ENCODE peak calls at places on chromosomes 16 and 17, in six cellular contexts. Z is right cardiac atrium, A is sigmoid colon, M is suprapubic skin, C is SK-N-SH, O is stomach. X is an unnamed sample.

GRCh38 chr16:69217433-69217832 is 30.5 kb downstream of the SNTB2 start:
- DNase-seq in Z (no peak), C (no peak), M (no peak), A (no peak), O (no peak), X (no peak)

GRCh38 chr17:64005734-64006167 is 7.6 kb downstream of the PRR29 start:
- DNase-seq in M (peak; percentile 56), Z (no peak), O (peak; percentile 64), C (peak; percentile 76), A (peak; percentile 59), X (no peak)

GRCh38 chr17:59277031-59277430 is 54.4 kb upstream of the YPEL2 start:
- DNase-seq in C (no peak), Z (no peak), M (no peak), A (no peak), O (no peak), X (no peak)

GRCh38 chr16:46790599-46791270 is 40.2 kb downstream of the C16orf87 start:
- DNase-seq in Z (no peak), O (no peak), A (no peak), M (no peak), C (no peak), X (no peak)

GRCh38 chr17:68057531-68057952 is 22.0 kb downstream of the KPNA2 start:
- DNase-seq in C (peak; percentile 24), O (peak; percentile 31), A (no peak), Z (no peak), M (no peak), X (no peak)

GRCh38 chr16:78566397-78567073 is 467.1 kb downstream of the WWOX start:
- DNase-seq in M (no peak), C (no peak), A (no peak), O (no peak), Z (no peak), X (no peak)

GRCh38 chr17:49193513-49194296 is 16.7 kb downstream of the GNGT2 start:
- DNase-seq in M (peak; percentile 87), A (peak; percentile 85), C (peak; percentile 56), O (peak; percentile 43), Z (peak; percentile 57), X (peak; percentile 42)

GRCh38 chr17:83192161-83192788 is 112.9 kb downstream of the METRNL start:
- DNase-seq in M (peak; percentile 80), C (no peak), O (no peak), A (peak; percentile 79), Z (peak; percentile 27), X (no peak)

GRCh38 chr17:8997994-8998628 is 23.2 kb upstream of the NTN1 start:
- DNase-seq in M (no peak), C (peak; percentile 62), Z (peak; percentile 55), O (peak; percentile 70), A (no peak), X (peak; percentile 68)

GRCh38 chr17:49548506-49549310 is 27.0 kb upstream of the NXPH3 start:
- DNase-seq in Z (peak; percentile 68), C (peak; percentile 73), A (no peak), M (peak; percentile 40), O (peak; percentile 55), X (no peak)

GRCh38 chr16:11392041-11392581 is 46.9 kb downstream of the RMI2 start:
- DNase-seq in M (no peak), A (peak; percentile 57), O (no peak), Z (no peak), C (peak; percentile 53), X (no peak)

GRCh38 chr17:58403312-58403711 is 14.0 kb downstream of the RNF43 start:
- DNase-seq in A (no peak), Z (no peak), M (no peak), O (no peak), C (no peak), X (no peak)

GRCh38 chr17:37088459-37088858 is 139.7 kb downstream of the AATF start:
- DNase-seq in O (peak; percentile 40), A (no peak), C (no peak), Z (no peak), M (no peak), X (no peak)

GRCh38 chr16:75588716-75589115 is 22.5 kb downstream of the GABARAPL2 start:
- DNase-seq in Z (no peak), O (no peak), C (no peak), M (peak; percentile 25), A (no peak), X (no peak)

GRCh38 chr16:30948956-30949654 is at the start of gene ORAI3:
- DNase-seq in O (peak; percentile 77), A (peak; percentile 91), Z (peak; percentile 83), M (peak; percentile 86), C (peak; percentile 80), X (peak; percentile 75)

GRCh38 chr17:19978803-19979202 is 1.2 kb upstream of the AKAP10 start:
- DNase-seq in O (no peak), M (no peak), A (no peak), C (no peak), Z (no peak), X (no peak)

GRCh38 chr17:79777166-79777843 is 643 bp upstream of the CBX2 start:
- DNase-seq in A (peak; percentile 80), O (peak; percentile 29), Z (peak; percentile 78), M (peak; percentile 79), C (no peak), X (no peak)

GRCh38 chr17:79778504-79779087 is 648 bp downstream of the CBX2 start:
- DNase-seq in Z (peak; percentile 49), A (peak; percentile 66), C (peak; percentile 87), M (no peak), O (no peak), X (no peak)

GRCh38 chr17:79779661-79780365 is 1.9 kb downstream of the CBX2 start:
- DNase-seq in A (no peak), Z (no peak), O (no peak), C (no peak), M (no peak), X (no peak)

GRCh38 chr17:79777844-79778503 is at the start of gene CBX2:
- DNase-seq in O (peak; percentile 77), Z (peak; percentile 82), A (peak; percentile 86), C (peak; percentile 100), M (peak; percentile 76), X (peak; percentile 67)

DNA sequence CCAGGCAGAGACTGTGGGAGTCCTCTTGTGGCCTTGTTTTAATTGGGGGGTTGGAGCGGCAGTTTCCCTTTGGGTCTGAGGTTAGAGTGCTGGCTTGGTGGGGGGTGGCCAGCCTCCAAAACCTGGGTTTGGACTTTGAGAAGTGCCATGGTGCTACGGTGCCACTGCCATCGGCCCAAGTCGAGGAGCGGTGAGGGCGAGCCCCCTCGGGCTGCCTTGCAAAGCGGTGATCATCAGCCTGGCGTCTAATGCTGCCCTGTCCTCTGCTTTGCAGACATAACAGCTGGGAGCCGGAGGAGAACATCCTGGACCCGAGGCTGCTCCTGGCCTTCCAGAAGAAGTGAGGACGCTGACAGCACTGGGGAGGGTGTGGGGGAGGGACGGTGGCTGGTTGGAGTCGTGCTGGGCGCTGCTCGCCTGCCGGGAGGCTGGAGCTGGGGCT is 1.2 kb downstream of the CBX2 start:
- DNase-seq in A (no peak), C (peak; percentile 73), Z (peak; percentile 16), M (no peak), O (no peak), X (no peak)
- H3K4me3 ChIP-seq in A (no peak overlapping the region), C (peak overlapping the region; percentile 84), Z (peak overlapping the region; percentile 87), M (peak overlapping the region; percentile 69), O (peak overlapping the region; percentile 76), X (no peak overlapping the region)

DNA sequence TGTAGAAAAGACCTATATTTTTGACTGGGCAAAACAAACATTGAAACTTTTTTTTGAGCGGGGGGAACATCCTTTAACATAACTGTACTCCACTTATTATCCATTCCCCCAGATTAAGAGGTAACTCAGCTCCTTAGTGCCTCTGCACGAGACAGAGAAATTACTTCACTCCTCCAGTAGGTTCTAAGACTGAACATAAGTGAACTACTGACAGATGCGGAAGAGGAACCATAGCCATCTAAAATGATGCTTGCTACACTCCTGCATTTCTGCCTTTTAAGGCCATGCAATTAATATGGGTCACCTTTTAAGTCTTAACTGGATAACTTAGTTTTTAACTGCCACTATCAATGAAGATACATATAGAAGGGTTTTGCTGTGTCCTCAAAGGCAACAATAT is 9.5 kb downstream of the CRYBA1 start:
- DNase-seq in M (no peak), Z (no peak), A (no peak), C (no peak), O (no peak), X (no peak)
- H3K4me1 ChIP-seq in M (peaks cover 52% of the 10 kb centered on the region), Z (peaks cover 2% of the 10 kb centered on the region), A (peaks cover 46% of the 10 kb centered on the region), C (peaks cover 46% of the 10 kb centered on the region), O (peaks cover 55% of the 10 kb centered on the region), X (peaks cover 2% of the 10 kb centered on the region)

DNA sequence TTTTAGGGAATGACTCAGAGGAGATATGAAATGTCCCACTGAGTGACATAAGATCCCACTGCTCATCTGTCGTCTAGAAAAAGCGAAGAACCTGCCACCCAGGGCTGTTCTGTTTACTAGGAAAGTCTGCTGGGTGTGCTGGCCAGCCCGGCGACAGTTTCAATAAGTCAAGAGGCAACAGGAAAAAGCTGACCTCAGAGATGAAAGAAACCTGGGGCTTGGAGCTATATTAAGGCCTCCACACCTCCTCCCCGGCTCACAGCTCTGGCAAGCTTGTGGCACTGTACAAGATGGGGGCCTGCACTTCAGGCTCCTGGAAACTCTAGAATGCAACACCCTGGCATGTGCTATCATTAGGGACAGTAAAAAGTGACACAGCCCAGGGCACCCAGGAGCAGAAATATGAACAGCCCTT is 10.6 kb downstream of the ZFHX3 start:
- DNase-seq in M (no peak), A (peak; percentile 87), O (peak; percentile 54), C (peak; percentile 61), Z (no peak), X (no peak)
- H3K4me3 ChIP-seq in M (no peak overlapping the region), A (no peak overlapping the region), O (no peak overlapping the region), C (no peak overlapping the region), Z (no peak overlapping the region), X (no peak overlapping the region)

GRCh38 chr17:2067048-2067452 is 12.1 kb downstream of the HIC1 start:
- DNase-seq in C (no peak), Z (no peak), O (no peak), A (no peak), M (peak; percentile 59), X (no peak)

GRCh38 chr17:2063306-2064146 is 8.6 kb downstream of the HIC1 start:
- DNase-seq in A (peak; percentile 82), O (no peak), C (no peak), Z (peak; percentile 78), M (peak; percentile 61), X (no peak)

GRCh38 chr17:2064511-2064910 is 9.6 kb downstream of the HIC1 start:
- DNase-seq in C (no peak), A (no peak), M (peak; percentile 63), Z (no peak), O (no peak), X (no peak)

GRCh38 chr17:2064147-2064489 is 9.2 kb downstream of the HIC1 start:
- DNase-seq in O (no peak), Z (no peak), C (no peak), M (no peak), A (no peak), X (no peak)

DNA sequence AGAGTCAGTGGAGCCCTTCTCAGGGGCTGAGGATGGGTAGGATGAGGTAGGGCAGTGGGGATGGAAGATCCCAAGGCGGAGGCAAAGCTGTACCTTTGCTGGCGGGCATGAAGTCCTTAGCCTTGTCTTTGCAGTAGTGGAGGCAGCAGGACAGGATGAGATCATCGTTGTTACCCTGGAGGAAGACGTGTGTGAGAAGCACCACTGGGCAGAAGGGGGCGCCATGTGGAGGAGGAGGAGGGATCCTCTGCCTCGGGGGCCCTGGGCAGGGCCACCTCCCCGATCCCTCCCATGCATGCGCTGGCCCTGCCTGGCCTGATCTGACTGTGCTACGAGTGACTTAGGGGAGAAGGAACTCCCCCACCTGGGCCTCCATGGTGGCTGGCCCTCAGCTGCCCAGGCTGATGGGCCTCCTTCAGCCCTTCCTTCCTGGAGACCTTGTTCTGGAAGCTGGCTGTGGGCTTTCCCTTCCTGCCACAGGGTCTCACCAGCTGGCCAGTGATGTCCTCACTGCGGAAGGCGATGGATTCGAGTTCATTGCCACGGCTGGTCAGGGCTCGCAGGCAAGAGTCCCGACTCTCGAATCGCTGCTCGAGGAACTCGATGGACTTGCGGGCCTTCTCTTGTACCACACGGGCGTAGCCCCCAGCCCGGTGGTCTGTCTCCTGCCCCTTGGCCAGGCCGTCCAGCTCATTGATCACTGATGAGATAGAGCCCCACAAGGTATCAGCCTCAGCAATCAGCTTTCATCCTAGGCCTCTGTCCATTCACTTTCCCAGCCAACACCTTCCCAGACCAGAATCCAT is 10.3 kb downstream of the HIC1 start:
- DNase-seq in C (peak; percentile 66), O (no peak), Z (peak; percentile 76), A (no peak), M (peak; percentile 72), X (no peak)
- H3K4me1 ChIP-seq in C (peaks cover 40% of the 10 kb centered on the region), O (peaks cover 77% of the 10 kb centered on the region), Z (peaks cover 13% of the 10 kb centered on the region), A (peaks cover 84% of the 10 kb centered on the region), M (peaks cover 68% of the 10 kb centered on the region), X (peaks cover 34% of the 10 kb centered on the region)